ENCODE peak calls at places on chromosomes 5 and 9, in four cellular contexts. Y, X, K and L are unnamed samples. For H3K9me3 and H3K4me1, the result is how much of the 10 kb centered on the place peaks cover.

GRCh38 chr5:170254056-170254455 is 21.3 kb downstream of the C5orf58 start:
- DNase-seq in Y (no peak), X (no peak), K (no peak), L (no peak)

GRCh38 chr5:6611561-6612256 is 21.1 kb downstream of the NSUN2 start:
- DNase-seq in Y (no peak), K (no peak), X (no peak), L (no peak)

GRCh38 chr9:4590430-4591122 is 71.5 kb upstream of the PLPP6 start:
- DNase-seq in K (peak), X (peak), Y (no peak), L (no peak)

GRCh38 chr5:149603210-149603609 is 21.9 kb downstream of the ARHGEF37 start:
- DNase-seq in X (no peak), Y (no peak), K (no peak), L (no peak)

GRCh38 chr5:166086568-166086967 is 2204.9 kb upstream of the WWC1 start:
- DNase-seq in Y (no peak), X (no peak), K (no peak), L (no peak)

GRCh38 chr9:94916956-94917355 is 190.5 kb downstream of the AOPEP start:
- DNase-seq in X (no peak), K (no peak), Y (no peak), L (peak)

GRCh38 chr9:109238677-109239076 is 71.6 kb upstream of the FRRS1L start:
- DNase-seq in K (no peak), X (peak), Y (no peak), L (no peak)

GRCh38 chr9:27054841-27055240 is 49.4 kb upstream of the LRRC19 start:
- DNase-seq in Y (no peak), X (no peak), K (no peak), L (no peak)

GRCh38 chr9:138072161-138072842 is 194.7 kb downstream of the CACNA1B start:
- DNase-seq in K (no peak), X (no peak), Y (no peak), L (no peak)

GRCh38 chr9:17063535-17064135 is 71.2 kb upstream of the CNTLN start:
- DNase-seq in Y (no peak), X (peak), K (peak), L (peak)

GRCh38 chr9:87427851-87428506 is 69.7 kb upstream of the DAPK1 start:
- DNase-seq in X (no peak), Y (no peak), K (no peak), L (no peak)

GRCh38 chr5:122500245-122501086 is 188.4 kb downstream of the SNCAIP start:
- DNase-seq in K (peak), X (peak), Y (peak), L (peak)

GRCh38 chr9:126049896-126050604 is 276.6 kb upstream of the MVB12B start:
- DNase-seq in Y (no peak), K (no peak), X (no peak), L (no peak)

GRCh38 chr5:180545248-180545647 is 46.1 kb downstream of the SCGB3A1 start:
- DNase-seq in X (no peak), K (no peak), Y (no peak), L (no peak)

GRCh38 chr9:33318225-33318624 is 27.9 kb downstream of the NFX1 start:
- DNase-seq in K (no peak), Y (peak), X (no peak), L (no peak)

GRCh38 chr5:158677490-158677838 is 422.3 kb downstream of the EBF1 start:
- DNase-seq in K (no peak), Y (no peak), X (no peak), L (no peak)
- H3K27ac ChIP-seq in K (no peak), Y (no peak), X (no peak), L (no peak)

DNA sequence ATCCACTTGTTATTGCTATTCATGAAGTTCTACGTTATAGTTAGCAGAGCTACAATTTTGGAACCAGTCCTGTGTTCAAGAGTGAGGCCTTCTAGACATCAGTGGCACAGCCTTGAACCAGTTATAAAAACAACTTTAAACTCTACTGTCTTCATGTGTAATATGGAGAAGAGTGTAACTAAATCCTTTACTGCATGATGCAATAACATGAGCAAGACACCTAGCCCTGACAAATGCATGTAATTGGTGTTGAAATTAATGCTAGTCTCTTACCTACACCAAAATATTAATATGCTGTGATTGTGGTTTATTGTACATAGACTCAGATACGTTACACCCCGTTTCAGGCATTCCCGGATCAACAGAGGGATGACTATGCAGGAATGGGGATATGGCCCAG is 654.6 kb downstream of the IRX1 start:
- DNase-seq in Y (no peak), K (no peak), X (no peak), L (no peak)
- H3K9me3 ChIP-seq in Y (under half), K (under half), X (under half), L (under half)

GRCh38 chr5:176535101-176535654 is 2.0 kb downstream of the RNF44 start:
- DNase-seq in K (peak), Y (no peak), X (peak), L (no peak)
- H3K4me1 ChIP-seq in K (half or more), Y (half or more), X (under half), L (under half)

GRCh38 chr5:115168829-115169391 is 798 bp downstream of the TRIM36 start:
- DNase-seq in Y (no peak), X (peak), K (no peak), L (peak)

GRCh38 chr5:115170128-115170923 is 618 bp upstream of the TRIM36 start:
- DNase-seq in K (peak), Y (no peak), X (peak), L (no peak)

GRCh38 chr5:115166744-115167393 is 2.8 kb downstream of the TRIM36 start:
- DNase-seq in X (no peak), Y (no peak), K (no peak), L (no peak)

GRCh38 chr5:115170924-115171510 is 1.3 kb upstream of the TRIM36 start:
- DNase-seq in K (peak), Y (no peak), X (peak), L (no peak)

GRCh38 chr5:115169392-115170127 is at the start of gene TRIM36:
- DNase-seq in K (peak), Y (peak), X (peak), L (peak)
- H3K27ac ChIP-seq in K (no peak), Y (no peak), X (no peak), L (peak)